ENCODE peak calls at places on chromosomes 16 and 17, in seven cellular contexts. Q is OCI-LY7, T is retina, W is progenitor cell of endocrine pancreas, B is NCI-H1436, C is fibroblast of lung, Y is fibroblast of the conjunctiva. N is an unnamed sample.

GRCh38 chr16:84941916-84942315 is 69.4 kb downstream of the ZDHHC7 start:
- DNase-seq in Q (no peak), W (no peak), C (no peak), B (no peak), Y (no peak), T (no peak), N (no peak)

GRCh38 chr16:35564889-35565288 is 2105.5 kb downstream of the TP53TG3F start:
- DNase-seq in W (no peak), B (no peak), C (no peak), Q (no peak), Y (no peak), T (no peak), N (no peak)

GRCh38 chr17:16889088-16889465 is 82.8 kb downstream of the TNFRSF13B start:
- DNase-seq in T (no peak), W (no peak), Q (no peak), Y (no peak), B (no peak), C (no peak), N (no peak)

GRCh38 chr17:77842148-77842905 is 116.2 kb upstream of the TNRC6C start:
- DNase-seq in Y (no peak), Q (no peak), W (no peak), C (no peak), B (no peak), T (no peak), N (no peak)

GRCh38 chr17:65405563-65405962 is 155.9 kb downstream of the AXIN2 start:
- DNase-seq in W (no peak), Y (no peak), T (no peak), Q (no peak), C (no peak), B (no peak), N (no peak)

GRCh38 chr16:11194913-11195312 is 61.1 kb downstream of the SOCS1 start:
- DNase-seq in C (no peak), Y (no peak), W (no peak), B (no peak), T (no peak), Q (no peak), N (no peak)

GRCh38 chr16:81645303-81645702 is 133.8 kb upstream of the PLCG2 start:
- DNase-seq in Y (peak), C (peak), Q (no peak), T (peak), B (peak), W (no peak), N (no peak)

GRCh38 chr16:72939247-72939646 is 108.7 kb downstream of the ZFHX3 start:
- DNase-seq in C (peak), W (no peak), Q (no peak), T (peak), Y (no peak), B (no peak), N (no peak)

GRCh38 chr17:50697663-50698272 is 9.9 kb downstream of the ANKRD40 start:
- DNase-seq in Y (no peak), T (no peak), B (no peak), Q (no peak), W (no peak), C (no peak), N (no peak)

GRCh38 chr16:3879258-3879886 is 1.1 kb downstream of the CREBBP start:
- DNase-seq in B (no peak), Y (no peak), Q (peak), T (peak), W (no peak), C (no peak), N (peak)

GRCh38 chr17:6755731-6756184 is at the start of gene XAF1:
- DNase-seq in W (no peak), B (no peak), Y (peak), T (no peak), C (peak), Q (peak), N (no peak)

GRCh38 chr17:60141111-60142018 is 8.4 kb upstream of the CA4 start:
- DNase-seq in B (no peak), C (peak), T (peak), W (no peak), Q (no peak), Y (no peak), N (peak)

GRCh38 chr16:84643180-84643583 is 5.1 kb upstream of the KLHL36 start:
- DNase-seq in Y (peak), Q (no peak), C (peak), B (no peak), W (no peak), T (peak), N (no peak)

GRCh38 chr16:77132051-77132618 is 58.9 kb upstream of the MON1B start:
- DNase-seq in Q (no peak), T (no peak), W (no peak), C (no peak), B (no peak), Y (no peak), N (no peak)

N was measured in ecto neural progenitor cell.